ENCODE peak calls at places on chromosome 17, in five cellular contexts. A is WTC11, L is HEK293T, Y is H1, J is HCT116. Q is an unnamed sample.

GRCh38 chr17:51951737-51952136 is 206.8 kb downstream of the CA10 start:
- DNase-seq in J (no peak), L (no peak), A (no peak), Y (no peak), Q (no peak)

GRCh38 chr17:63697341-63698286 is 2.3 kb downstream of the LIMD2 start:
- DNase-seq in J (peak; percentile 27), Y (peak; percentile 82), L (peak; percentile 68), A (peak; percentile 70), Q (peak; percentile 63)

GRCh38 chr17:42522798-42523278 is 13.2 kb upstream of the NAGLU start:
- DNase-seq in L (no peak), Y (no peak), J (no peak), A (no peak), Q (no peak)

GRCh38 chr17:49439305-49439672 is 24.6 kb upstream of the PHB1 start:
- DNase-seq in J (no peak), Y (peak; percentile 54), A (no peak), L (no peak), Q (no peak)

GRCh38 chr17:48612456-48612853 is 1.6 kb upstream of the HOXB7 start:
- DNase-seq in J (no peak), L (no peak), A (no peak), Y (no peak), Q (no peak)

GRCh38 chr17:68431045-68431608 is 26.2 kb downstream of the WIPI1 start:
- DNase-seq in Y (no peak), L (no peak), A (no peak), J (no peak), Q (no peak)

GRCh38 chr17:59165933-59166342 is 10.4 kb downstream of the PRR11 start:
- DNase-seq in J (peak; percentile 49), L (peak; percentile 63), A (peak; percentile 57), Y (peak; percentile 57), Q (peak; percentile 42)

GRCh38 chr17:40530988-40531971 is 29.9 kb upstream of the TNS4 start:
- DNase-seq in Y (no peak), A (peak; percentile 8), L (no peak), J (no peak), Q (no peak)

GRCh38 chr17:9256944-9257629 is 235.8 kb downstream of the NTN1 start:
- DNase-seq in A (no peak), J (no peak), Y (no peak), L (no peak), Q (no peak)

GRCh38 chr17:41863074-41863843 is 2.0 kb downstream of the KLHL11 start:
- DNase-seq in Y (no peak), L (no peak), J (no peak), A (no peak), Q (no peak)

GRCh38 chr17:48505788-48506187 is 25.0 kb downstream of the HOXB1 start:
- DNase-seq in J (peak; percentile 61), Y (no peak), A (no peak), L (no peak), Q (peak; percentile 64)

GRCh38 chr17:44444735-44445105 is 55.3 kb upstream of the ITGA2B start:
- DNase-seq in L (no peak), A (no peak), Y (no peak), J (no peak), Q (no peak)

GRCh38 chr17:3683054-3683511 is 12.9 kb downstream of the P2RX5 start:
- DNase-seq in Y (peak; percentile 84), L (peak; percentile 80), J (peak; percentile 53), A (peak; percentile 64), Q (peak; percentile 69)

GRCh38 chr17:65547253-65547670 is 14.2 kb downstream of the AXIN2 start:
- DNase-seq in A (no peak), Y (no peak), L (no peak), J (no peak), Q (no peak)

GRCh38 chr17:66829386-66829864 is 5.5 kb upstream of the CACNG5 start:
- DNase-seq in A (peak; percentile 74), J (no peak), L (peak; percentile 61), Y (peak; percentile 79), Q (peak; percentile 45)

GRCh38 chr17:57995076-57995956 is 7.3 kb upstream of the VEZF1 start:
- DNase-seq in L (peak; percentile 66), A (peak; percentile 61), Y (no peak), J (peak; percentile 80), Q (peak; percentile 75)

GRCh38 chr17:68320311-68320865 is 29.1 kb downstream of the ARSG start:
- DNase-seq in Y (no peak), J (no peak), L (no peak), A (peak; percentile 36), Q (no peak)

GRCh38 chr17:49454050-49454449 is 39.4 kb upstream of the PHB1 start:
- DNase-seq in Y (no peak), L (no peak), J (peak; percentile 27), A (no peak), Q (no peak)

GRCh38 chr17:47953945-47954344 is 3.7 kb downstream of the PRR15L start:
- DNase-seq in A (no peak), J (no peak), Y (no peak), L (no peak), Q (no peak)

GRCh38 chr17:58330544-58330996 is 2.0 kb upstream of the TSPOAP1 start:
- DNase-seq in J (no peak), A (no peak), Y (no peak), L (no peak), Q (no peak)

GRCh38 chr17:7523033-7523432 is 25.8 kb upstream of the TNFSF12 start:
- DNase-seq in A (peak; percentile 58), L (peak; percentile 49), Y (peak; percentile 65), J (peak; percentile 8), Q (peak; percentile 47)

GRCh38 chr17:48100591-48101011 is 677 bp downstream of the CBX1 start:
- DNase-seq in A (peak; percentile 74), J (peak; percentile 68), Y (peak; percentile 78), L (peak; percentile 60), Q (peak; percentile 60)

GRCh38 chr17:41813039-41813680 is 356 bp downstream of the FKBP10 start:
- DNase-seq in A (no peak), J (no peak), Y (no peak), L (no peak), Q (no peak)

GRCh38 chr17:21095735-21096134 is 31.0 kb upstream of the DHRS7B start:
- DNase-seq in A (no peak), L (no peak), Y (no peak), J (no peak), Q (no peak)

GRCh38 chr17:28227278-28228108 is 91.5 kb upstream of the TMEM97 start:
- DNase-seq in J (peak; percentile 73), L (peak; percentile 86), Y (peak; percentile 98), A (peak; percentile 98), Q (no peak)

GRCh38 chr17:68527314-68527713 is 15.1 kb downstream of the PRKAR1A start:
- DNase-seq in L (no peak), A (no peak), J (no peak), Y (no peak), Q (no peak)

GRCh38 chr17:59423137-59423703 is 91.8 kb downstream of the YPEL2 start:
- DNase-seq in A (no peak), L (peak; percentile 38), Y (no peak), J (peak; percentile 36), Q (peak; percentile 71)

GRCh38 chr17:12231027-12231682 is 210.5 kb downstream of the MAP2K4 start:
- DNase-seq in L (no peak), J (no peak), Y (no peak), A (no peak), Q (no peak)

GRCh38 chr17:15171433-15172047 is 93.6 kb downstream of the PMP22 start:
- DNase-seq in L (peak; percentile 73), Y (peak; percentile 83), A (peak; percentile 83), J (peak; percentile 47), Q (peak; percentile 41)

GRCh38 chr17:69326302-69327059 is 452 bp downstream of the ABCA5 start:
- DNase-seq in Y (no peak), L (no peak), A (no peak), J (no peak), Q (no peak)

GRCh38 chr17:5921919-5922318 is 148.3 kb upstream of the WSCD1 start:
- DNase-seq in J (peak; percentile 21), L (no peak), A (no peak), Y (no peak), Q (no peak)

GRCh38 chr17:77061711-77062110 is 79.1 kb upstream of the SEC14L1 start:
- DNase-seq in L (no peak), Y (no peak), A (no peak), J (no peak), Q (no peak)

GRCh38 chr17:77070888-77071279 is 69.9 kb upstream of the SEC14L1 start:
- DNase-seq in J (no peak), Y (no peak), A (no peak), L (no peak), Q (peak; percentile 58)

GRCh38 chr17:77064608-77065007 is 76.2 kb upstream of the SEC14L1 start:
- DNase-seq in A (no peak), Y (no peak), J (no peak), L (no peak), Q (no peak)

GRCh38 chr17:77068915-77069314 is 71.9 kb upstream of the SEC14L1 start:
- DNase-seq in A (no peak), Y (no peak), L (no peak), J (no peak), Q (no peak)

DNA sequence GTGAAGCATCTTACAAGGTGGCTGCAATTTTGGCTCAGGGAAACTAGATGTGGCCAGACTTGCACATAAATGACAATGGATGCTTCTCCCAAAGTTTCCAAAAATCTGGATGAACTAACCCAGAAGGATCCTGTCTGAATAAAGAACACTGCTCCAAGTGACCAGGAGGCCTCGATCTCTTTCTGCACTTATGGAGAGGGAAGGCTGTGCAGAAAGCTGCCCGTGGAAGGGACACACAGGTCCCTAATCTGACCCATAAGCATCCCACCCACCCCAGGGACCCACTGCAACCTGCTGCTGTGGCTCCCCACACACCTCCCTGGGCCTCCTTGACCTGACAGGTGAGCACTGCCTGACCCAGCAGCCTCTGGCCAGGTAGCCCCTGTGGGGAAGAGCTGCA is 74.6 kb upstream of the SEC14L1 start:
- DNase-seq in Y (no peak), L (no peak), J (no peak), A (no peak), Q (no peak)
- TF ChIP-seq SP1 in Y (no peak), L (no peak), J (no peak), A (no peak), Q (no peak)

GRCh38 chr17:10290046-10290445 is 82.8 kb downstream of the MYH13 start:
- DNase-seq in A (no peak), L (no peak), J (no peak), Y (no peak), Q (no peak)
- TF ChIP-seq SP1 in A (no peak), L (no peak), J (no peak), Y (no peak), Q (no peak)

DNA sequence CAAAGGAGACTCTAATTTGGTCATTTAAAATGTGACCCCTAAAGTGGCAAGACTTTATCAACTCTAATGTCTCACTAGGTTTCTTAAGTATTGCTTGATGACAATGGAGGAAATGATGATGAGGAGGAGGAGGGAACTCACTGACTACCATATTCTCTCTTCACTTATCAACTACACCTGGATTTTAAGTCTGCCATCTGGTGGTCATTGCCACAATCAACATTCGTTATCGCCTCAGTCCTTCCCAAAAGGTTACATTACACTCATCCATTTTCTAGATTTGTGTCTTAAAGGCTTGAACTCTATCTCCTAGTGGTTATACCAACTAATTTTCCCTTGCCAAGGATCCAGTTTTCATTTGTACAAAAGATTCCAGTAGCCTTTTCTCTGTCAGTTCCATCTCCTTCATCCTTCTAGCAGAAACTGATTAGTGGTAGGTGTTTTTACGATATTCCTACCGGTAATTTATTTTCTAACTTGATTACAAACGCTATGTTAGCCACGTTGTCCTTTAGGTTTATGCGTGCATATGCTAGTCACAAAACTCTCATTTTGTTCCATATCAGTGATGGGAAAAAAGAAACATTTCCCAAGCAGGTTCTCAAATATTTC is 114.6 kb upstream of the NOG start:
- DNase-seq in L (peak; percentile 39), Y (no peak), A (peak; percentile 33), J (peak; percentile 58), Q (peak; percentile 11)
- TF ChIP-seq SP1 in L (no peak), Y (no peak), A (no peak), J (no peak), Q (no peak)

GRCh38 chr17:16918443-16918842 is 53.5 kb downstream of the TNFRSF13B start:
- DNase-seq in L (no peak), A (peak; percentile 3), Y (no peak), J (no peak), Q (no peak)
- TF ChIP-seq SP1 in L (no peak), A (no peak), Y (no peak), J (no peak), Q (no peak)